ENCODE peak calls at places on chromosomes 4 and X, in eight cellular contexts. E, W, O, G, D, X, J and R are unnamed samples.

GRCh38 chrX:119488749-119489148 is 20.5 kb downstream of the SLC25A5 start:
- DNase-seq in W (peak; percentile 39), O (peak; percentile 72), G (peak; percentile 46), J (no peak), X (peak; percentile 58), D (no peak), E (peak; percentile 58), R (peak; percentile 69)

GRCh38 chr4:103424853-103425252 is 226.7 kb upstream of the CENPE start:
- DNase-seq in W (no peak), E (no peak), J (no peak), G (no peak), D (no peak), X (peak; percentile 3), O (no peak), R (no peak)

GRCh38 chr4:2537011-2537830 is 774 bp downstream of the FAM193A start:
- DNase-seq in W (peak; percentile 67), G (peak; percentile 32), O (no peak), J (no peak), D (peak; percentile 78), X (peak; percentile 41), E (peak; percentile 58), R (peak; percentile 36)

GRCh38 chr4:119211856-119212250 is 660 bp upstream of the USP53 start:
- DNase-seq in J (no peak), O (no peak), G (no peak), W (no peak), E (no peak), X (no peak), D (no peak), R (no peak)

GRCh38 chr4:40675166-40675565 is 45.5 kb upstream of the RBM47 start:
- DNase-seq in O (no peak), W (no peak), E (no peak), X (no peak), J (no peak), G (no peak), D (no peak), R (no peak)

GRCh38 chr4:98828801-98829200 is 100.1 kb downstream of the EIF4E start:
- DNase-seq in X (peak; percentile 23), J (no peak), G (peak; percentile 12), E (peak; percentile 66), W (peak; percentile 18), D (no peak), O (no peak), R (peak; percentile 8)

GRCh38 chrX:120213438-120214265 is 37.0 kb upstream of the ZBTB33 start:
- DNase-seq in O (peak; percentile 65), G (peak; percentile 49), X (peak; percentile 75), J (no peak), E (peak; percentile 76), W (peak; percentile 64), D (no peak), R (peak; percentile 66)

GRCh38 chr4:128528793-128529553 is 241.4 kb upstream of the PGRMC2 start:
- DNase-seq in E (peak; percentile 68), G (peak; percentile 95), O (peak; percentile 31), W (no peak), D (no peak), X (peak; percentile 99), J (peak; percentile 91), R (peak; percentile 100)

GRCh38 chrX:72621163-72621562 is 48.5 kb upstream of the HDAC8 start:
- DNase-seq in X (no peak), G (no peak), O (no peak), W (no peak), D (no peak), J (no peak), E (no peak), R (no peak)

GRCh38 chrX:71679575-71680207 is 12.3 kb downstream of the LOC101059915 start:
- DNase-seq in W (no peak), J (no peak), D (no peak), G (no peak), O (no peak), E (no peak), X (no peak), R (no peak)

GRCh38 chrX:153209347-153209746 is 30.3 kb downstream of the MAGEA1 start:
- DNase-seq in O (no peak), E (no peak), G (no peak), J (no peak), W (no peak), X (peak; percentile 19), D (no peak), R (peak; percentile 25)

GRCh38 chr4:141713185-141713584 is 76.8 kb downstream of the IL15 start:
- DNase-seq in J (no peak), D (no peak), E (no peak), O (no peak), G (no peak), X (no peak), W (no peak), R (no peak)

GRCh38 chr4:108834787-108835384 is 72.0 kb upstream of the ETNPPL start:
- DNase-seq in W (no peak), D (no peak), E (peak; percentile 75), G (peak; percentile 64), J (no peak), X (peak; percentile 77), O (no peak), R (peak; percentile 76)

DNA sequence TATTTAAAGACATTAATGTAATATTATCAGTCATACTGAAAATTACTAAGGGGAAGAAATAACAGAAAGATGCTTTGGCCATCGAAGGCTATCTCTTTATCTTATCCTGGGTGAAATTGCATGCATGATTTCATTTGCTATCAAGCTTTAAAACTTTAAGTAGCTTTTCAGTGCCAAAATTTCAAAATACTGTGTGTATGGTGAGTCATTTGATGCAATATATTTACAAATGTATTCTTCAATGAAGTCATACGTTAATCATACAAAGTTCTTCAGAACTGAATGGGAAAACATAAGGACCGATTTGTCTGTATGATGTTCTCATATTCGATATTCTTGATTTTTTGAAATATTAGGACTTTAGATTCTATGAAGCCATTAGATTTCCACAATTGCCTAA is 1295.8 kb upstream of the AGA start:
- DNase-seq in O (no peak), D (no peak), J (no peak), X (no peak), G (no peak), E (no peak), W (no peak), R (no peak)
- TF ChIP-seq CTCF in O (no peak), D (no peak), J (no peak), X (no peak), G (no peak), E (no peak), W (no peak), R (no peak)

GRCh38 chr4:185383451-185383850 is 12.3 kb downstream of the LRP2BP start:
- DNase-seq in E (no peak), G (no peak), X (no peak), W (no peak), D (no peak), O (no peak), J (no peak), R (no peak)

GRCh38 chr4:185384877-185385465 is 10.8 kb downstream of the LRP2BP start:
- DNase-seq in E (peak; percentile 54), G (no peak), W (no peak), D (no peak), O (no peak), X (peak; percentile 15), J (no peak), R (peak; percentile 55)

GRCh38 chr4:185381794-185382193 is 13.9 kb downstream of the LRP2BP start:
- DNase-seq in X (peak; percentile 31), E (peak; percentile 90), G (no peak), D (no peak), W (no peak), J (no peak), O (no peak), R (peak; percentile 50)

GRCh38 chr4:185382754-185383153 is 13.0 kb downstream of the LRP2BP start:
- DNase-seq in E (no peak), G (no peak), W (no peak), D (no peak), O (no peak), X (no peak), J (no peak), R (no peak)

GRCh38 chr4:185384061-185384460 is 11.7 kb downstream of the LRP2BP start:
- DNase-seq in O (no peak), W (no peak), E (no peak), X (no peak), D (no peak), G (no peak), J (no peak), R (no peak)
- H3K4me3 ChIP-seq in O (no peak overlapping the region), W (no peak overlapping the region), E (no peak overlapping the region), X (no peak overlapping the region), D (no peak overlapping the region), G (no peak overlapping the region), J (no peak overlapping the region), R (no peak overlapping the region)

GRCh38 chrX:115565888-115566287 is 4.9 kb downstream of the PLS3 start:
- DNase-seq in G (no peak), E (no peak), W (no peak), J (no peak), D (no peak), O (no peak), X (no peak), R (no peak)

GRCh38 chrX:115562492-115562872 is 1.5 kb downstream of the PLS3 start:
- DNase-seq in O (no peak), X (peak; percentile 67), J (no peak), E (peak; percentile 40), W (no peak), D (no peak), G (no peak), R (peak; percentile 72)

GRCh38 chrX:115564243-115564642 is 3.3 kb downstream of the PLS3 start:
- DNase-seq in G (peak; percentile 49), D (no peak), W (no peak), X (no peak), J (no peak), O (no peak), E (no peak), R (peak; percentile 22)

GRCh38 chrX:115561605-115562491 is 874 bp downstream of the PLS3 start:
- DNase-seq in J (no peak), X (peak; percentile 54), O (peak; percentile 14), G (peak; percentile 42), W (peak; percentile 62), E (peak; percentile 55), D (peak; percentile 74), R (peak; percentile 64)

DNA sequence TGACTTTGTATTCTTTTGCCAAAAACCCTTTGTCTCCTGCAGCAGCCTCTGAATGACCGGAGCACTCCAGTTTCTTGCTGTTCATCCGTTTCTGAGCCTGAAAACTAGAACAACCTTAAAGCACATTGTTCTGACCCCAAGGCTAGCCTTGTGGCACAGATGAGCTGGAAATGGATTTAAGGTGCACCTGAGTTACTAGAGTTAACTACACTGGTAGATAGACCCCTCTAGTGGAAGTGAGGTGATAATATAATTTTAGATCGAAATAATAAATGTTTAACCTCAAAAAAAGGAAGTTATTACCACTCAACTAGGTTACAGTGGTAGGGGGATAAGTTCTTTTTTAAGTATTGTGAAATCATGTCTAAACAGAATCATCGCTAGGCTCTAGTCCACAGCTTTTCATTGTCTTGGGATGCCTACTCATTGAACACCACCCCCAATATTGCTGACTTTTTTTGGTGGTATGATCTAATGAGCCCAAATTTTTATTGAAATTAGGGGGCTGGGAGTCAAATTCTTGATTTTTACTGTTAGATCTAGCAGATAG is 2.7 kb downstream of the PLS3 start:
- DNase-seq in O (no peak), J (no peak), W (no peak), G (no peak), D (no peak), E (no peak), X (peak; percentile 33), R (peak; percentile 27)
- TF ChIP-seq CTCF in O (no peak), J (no peak), W (no peak), G (no peak), D (no peak), E (no peak), X (peak; percentile 27), R (no peak)

DNA sequence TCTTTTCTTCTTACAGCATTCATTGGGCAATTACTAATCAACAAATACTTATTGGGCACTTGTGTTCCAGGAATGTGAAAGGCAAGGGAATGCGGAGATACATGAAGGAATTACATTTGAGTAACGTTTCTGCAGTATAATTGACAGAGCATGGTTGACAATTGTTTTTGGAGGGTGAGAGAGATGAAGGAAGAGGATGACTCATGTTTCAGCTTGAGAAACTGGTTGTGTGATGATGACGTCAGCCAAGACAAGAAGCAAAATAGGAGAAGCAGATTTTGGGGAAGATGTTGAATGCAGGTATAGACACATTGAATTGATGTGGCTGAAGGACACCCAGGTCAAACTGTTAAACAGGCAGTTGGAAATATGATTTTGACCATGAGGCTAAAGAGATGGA is 8.0 kb upstream of the CPEB2 start:
- DNase-seq in G (peak; percentile 29), O (no peak), X (peak; percentile 47), D (no peak), W (no peak), E (peak; percentile 18), J (no peak), R (no peak)
- H3K4me3 ChIP-seq in G (no peak overlapping the region), O (no peak overlapping the region), X (no peak overlapping the region), D (no peak overlapping the region), W (no peak overlapping the region), E (no peak overlapping the region), J (no peak overlapping the region), R (no peak overlapping the region)